ENCODE peak calls at places on chromosomes 13 and 19, in five cellular contexts. One of them, this sample, is unnamed.

GRCh38 chr13:66665991-66666390 is 564.1 kb downstream of the PCDH9 start:
- DNase-seq in activated gamma-delta T cell treated with Interleukin-2 at 50 U/mL for 16 hours: no peak
- DNase-seq in foreskin keratinocyte: peak; percentile 23
- DNase-seq in stimulated activated CD4-positive, alpha-beta T cell treated with anti-CD3 and anti-CD28 coated beads, Interleukin-15, amount 100 ng/mL, for 1 hour: no peak
- DNase-seq in C1 segment of cervical spinal cord: peak; percentile 95
- DNase-seq in this sample: no peak

GRCh38 chr13:85864963-85865530 is 65.8 kb upstream of the SLITRK6 start:
- DNase-seq in C1 segment of cervical spinal cord: no peak
- DNase-seq in stimulated activated CD4-positive, alpha-beta T cell treated with anti-CD3 and anti-CD28 coated beads, Interleukin-15, amount 100 ng/mL, for 1 hour: no peak
- DNase-seq in foreskin keratinocyte: peak; percentile 29
- DNase-seq in activated gamma-delta T cell treated with Interleukin-2 at 50 U/mL for 16 hours: no peak
- DNase-seq in this sample: no peak

GRCh38 chr19:2917275-2918184 is 16.8 kb downstream of the ZNF57 start:
- DNase-seq in foreskin keratinocyte: no peak
- DNase-seq in C1 segment of cervical spinal cord: no peak
- DNase-seq in stimulated activated CD4-positive, alpha-beta T cell treated with anti-CD3 and anti-CD28 coated beads, Interleukin-15, amount 100 ng/mL, for 1 hour: no peak
- DNase-seq in activated gamma-delta T cell treated with Interleukin-2 at 50 U/mL for 16 hours: no peak
- DNase-seq in this sample: no peak

GRCh38 chr13:71304861-71305260 is 562.1 kb downstream of the DACH1 start:
- DNase-seq in activated gamma-delta T cell treated with Interleukin-2 at 50 U/mL for 16 hours: no peak
- DNase-seq in foreskin keratinocyte: no peak
- DNase-seq in stimulated activated CD4-positive, alpha-beta T cell treated with anti-CD3 and anti-CD28 coated beads, Interleukin-15, amount 100 ng/mL, for 1 hour: no peak
- DNase-seq in C1 segment of cervical spinal cord: no peak
- DNase-seq in this sample: no peak

GRCh38 chr19:23075031-23075733 is 41.6 kb upstream of the ZNF730 start:
- DNase-seq in activated gamma-delta T cell treated with Interleukin-2 at 50 U/mL for 16 hours: no peak
- DNase-seq in foreskin keratinocyte: peak; percentile 29
- DNase-seq in stimulated activated CD4-positive, alpha-beta T cell treated with anti-CD3 and anti-CD28 coated beads, Interleukin-15, amount 100 ng/mL, for 1 hour: no peak
- DNase-seq in C1 segment of cervical spinal cord: no peak
- DNase-seq in this sample: no peak

GRCh38 chr19:6730941-6731670 is 6.3 kb downstream of the GPR108 start:
- DNase-seq in stimulated activated CD4-positive, alpha-beta T cell treated with anti-CD3 and anti-CD28 coated beads, Interleukin-15, amount 100 ng/mL, for 1 hour: no peak
- DNase-seq in activated gamma-delta T cell treated with Interleukin-2 at 50 U/mL for 16 hours: no peak
- DNase-seq in foreskin keratinocyte: no peak
- DNase-seq in C1 segment of cervical spinal cord: no peak
- DNase-seq in this sample: no peak

GRCh38 chr19:31289381-31289880 is 59.8 kb downstream of the TSHZ3 start:
- DNase-seq in foreskin keratinocyte: no peak
- DNase-seq in stimulated activated CD4-positive, alpha-beta T cell treated with anti-CD3 and anti-CD28 coated beads, Interleukin-15, amount 100 ng/mL, for 1 hour: no peak
- DNase-seq in activated gamma-delta T cell treated with Interleukin-2 at 50 U/mL for 16 hours: no peak
- DNase-seq in C1 segment of cervical spinal cord: no peak
- DNase-seq in this sample: no peak

GRCh38 chr19:29690842-29691241 is 24.2 kb downstream of the C19orf12 start:
- DNase-seq in activated gamma-delta T cell treated with Interleukin-2 at 50 U/mL for 16 hours: peak; percentile 55
- DNase-seq in stimulated activated CD4-positive, alpha-beta T cell treated with anti-CD3 and anti-CD28 coated beads, Interleukin-15, amount 100 ng/mL, for 1 hour: no peak
- DNase-seq in C1 segment of cervical spinal cord: no peak
- DNase-seq in foreskin keratinocyte: no peak
- DNase-seq in this sample: peak; percentile 63

GRCh38 chr19:16088985-16089846 is 12.9 kb downstream of the TPM4 start:
- DNase-seq in stimulated activated CD4-positive, alpha-beta T cell treated with anti-CD3 and anti-CD28 coated beads, Interleukin-15, amount 100 ng/mL, for 1 hour: no peak
- DNase-seq in C1 segment of cervical spinal cord: no peak
- DNase-seq in activated gamma-delta T cell treated with Interleukin-2 at 50 U/mL for 16 hours: no peak
- DNase-seq in foreskin keratinocyte: no peak
- DNase-seq in this sample: no peak

GRCh38 chr19:42208612-42209011 is 8.9 kb downstream of the DEDD2 start:
- DNase-seq in C1 segment of cervical spinal cord: no peak
- DNase-seq in foreskin keratinocyte: no peak
- DNase-seq in stimulated activated CD4-positive, alpha-beta T cell treated with anti-CD3 and anti-CD28 coated beads, Interleukin-15, amount 100 ng/mL, for 1 hour: no peak
- DNase-seq in activated gamma-delta T cell treated with Interleukin-2 at 50 U/mL for 16 hours: no peak
- DNase-seq in this sample: no peak

GRCh38 chr13:34555988-34556387 is 386.1 kb upstream of the NBEA start:
- DNase-seq in foreskin keratinocyte: no peak
- DNase-seq in stimulated activated CD4-positive, alpha-beta T cell treated with anti-CD3 and anti-CD28 coated beads, Interleukin-15, amount 100 ng/mL, for 1 hour: no peak
- DNase-seq in activated gamma-delta T cell treated with Interleukin-2 at 50 U/mL for 16 hours: no peak
- DNase-seq in C1 segment of cervical spinal cord: no peak
- DNase-seq in this sample: no peak

GRCh38 chr19:38692458-38693379 is 45.3 kb downstream of the ACTN4 start:
- DNase-seq in stimulated activated CD4-positive, alpha-beta T cell treated with anti-CD3 and anti-CD28 coated beads, Interleukin-15, amount 100 ng/mL, for 1 hour: no peak
- DNase-seq in C1 segment of cervical spinal cord: no peak
- DNase-seq in activated gamma-delta T cell treated with Interleukin-2 at 50 U/mL for 16 hours: no peak
- DNase-seq in foreskin keratinocyte: no peak
- DNase-seq in this sample: no peak

GRCh38 chr19:54364775-54365257 is at the start of gene LAIR1:
- DNase-seq in foreskin keratinocyte: no peak
- DNase-seq in stimulated activated CD4-positive, alpha-beta T cell treated with anti-CD3 and anti-CD28 coated beads, Interleukin-15, amount 100 ng/mL, for 1 hour: peak; percentile 40
- DNase-seq in C1 segment of cervical spinal cord: no peak
- DNase-seq in activated gamma-delta T cell treated with Interleukin-2 at 50 U/mL for 16 hours: peak; percentile 60
- DNase-seq in this sample: no peak

GRCh38 chr19:3851254-3852176 is 17.3 kb downstream of the ZFR2 start:
- DNase-seq in C1 segment of cervical spinal cord: no peak
- DNase-seq in stimulated activated CD4-positive, alpha-beta T cell treated with anti-CD3 and anti-CD28 coated beads, Interleukin-15, amount 100 ng/mL, for 1 hour: no peak
- DNase-seq in foreskin keratinocyte: no peak
- DNase-seq in activated gamma-delta T cell treated with Interleukin-2 at 50 U/mL for 16 hours: no peak
- DNase-seq in this sample: no peak

GRCh38 chr19:2695288-2695866 is 7.1 kb downstream of the GNG7 start:
- DNase-seq in activated gamma-delta T cell treated with Interleukin-2 at 50 U/mL for 16 hours: no peak
- DNase-seq in foreskin keratinocyte: no peak
- DNase-seq in C1 segment of cervical spinal cord: peak; percentile 56
- DNase-seq in stimulated activated CD4-positive, alpha-beta T cell treated with anti-CD3 and anti-CD28 coated beads, Interleukin-15, amount 100 ng/mL, for 1 hour: no peak
- DNase-seq in this sample: no peak

GRCh38 chr19:32318884-32319520 is 26.4 kb upstream of the ZNF507 start:
- DNase-seq in stimulated activated CD4-positive, alpha-beta T cell treated with anti-CD3 and anti-CD28 coated beads, Interleukin-15, amount 100 ng/mL, for 1 hour: no peak
- DNase-seq in C1 segment of cervical spinal cord: no peak
- DNase-seq in activated gamma-delta T cell treated with Interleukin-2 at 50 U/mL for 16 hours: no peak
- DNase-seq in foreskin keratinocyte: no peak
- DNase-seq in this sample: peak; percentile 45

GRCh38 chr19:8336072-8336569 is 6.9 kb downstream of the KANK3 start:
- DNase-seq in activated gamma-delta T cell treated with Interleukin-2 at 50 U/mL for 16 hours: no peak
- DNase-seq in stimulated activated CD4-positive, alpha-beta T cell treated with anti-CD3 and anti-CD28 coated beads, Interleukin-15, amount 100 ng/mL, for 1 hour: no peak
- DNase-seq in foreskin keratinocyte: no peak
- DNase-seq in C1 segment of cervical spinal cord: no peak
- DNase-seq in this sample: no peak

GRCh38 chr13:24392972-24393371 is 83.6 kb downstream of the C1QTNF9 start:
- DNase-seq in activated gamma-delta T cell treated with Interleukin-2 at 50 U/mL for 16 hours: no peak
- DNase-seq in C1 segment of cervical spinal cord: no peak
- DNase-seq in foreskin keratinocyte: no peak
- DNase-seq in stimulated activated CD4-positive, alpha-beta T cell treated with anti-CD3 and anti-CD28 coated beads, Interleukin-15, amount 100 ng/mL, for 1 hour: no peak
- DNase-seq in this sample: no peak

GRCh38 chr19:45154064-45154827 is 6.5 kb downstream of the NKPD1 start:
- DNase-seq in activated gamma-delta T cell treated with Interleukin-2 at 50 U/mL for 16 hours: no peak
- DNase-seq in stimulated activated CD4-positive, alpha-beta T cell treated with anti-CD3 and anti-CD28 coated beads, Interleukin-15, amount 100 ng/mL, for 1 hour: no peak
- DNase-seq in foreskin keratinocyte: no peak
- DNase-seq in C1 segment of cervical spinal cord: no peak
- DNase-seq in this sample: peak; percentile 53

GRCh38 chr19:8552810-8553209 is 24.4 kb downstream of the MYO1F start:
- DNase-seq in C1 segment of cervical spinal cord: no peak
- DNase-seq in foreskin keratinocyte: peak; percentile 22
- DNase-seq in stimulated activated CD4-positive, alpha-beta T cell treated with anti-CD3 and anti-CD28 coated beads, Interleukin-15, amount 100 ng/mL, for 1 hour: no peak
- DNase-seq in activated gamma-delta T cell treated with Interleukin-2 at 50 U/mL for 16 hours: no peak
- DNase-seq in this sample: peak; percentile 42

GRCh38 chr19:13880059-13880672 is 3.2 kb downstream of the NANOS3 start:
- DNase-seq in stimulated activated CD4-positive, alpha-beta T cell treated with anti-CD3 and anti-CD28 coated beads, Interleukin-15, amount 100 ng/mL, for 1 hour: peak; percentile 97
- DNase-seq in C1 segment of cervical spinal cord: peak; percentile 89
- DNase-seq in activated gamma-delta T cell treated with Interleukin-2 at 50 U/mL for 16 hours: peak; percentile 98
- DNase-seq in foreskin keratinocyte: peak; percentile 66
- DNase-seq in this sample: peak; percentile 90

GRCh38 chr19:33005440-33005839 is 33.4 kb downstream of the FAAP24 start:
- DNase-seq in C1 segment of cervical spinal cord: no peak
- DNase-seq in foreskin keratinocyte: no peak
- DNase-seq in activated gamma-delta T cell treated with Interleukin-2 at 50 U/mL for 16 hours: no peak
- DNase-seq in stimulated activated CD4-positive, alpha-beta T cell treated with anti-CD3 and anti-CD28 coated beads, Interleukin-15, amount 100 ng/mL, for 1 hour: no peak
- DNase-seq in this sample: no peak

GRCh38 chr13:112887151-112887550 is 81.9 kb upstream of the MCF2L start:
- DNase-seq in foreskin keratinocyte: no peak
- DNase-seq in C1 segment of cervical spinal cord: no peak
- DNase-seq in activated gamma-delta T cell treated with Interleukin-2 at 50 U/mL for 16 hours: no peak
- DNase-seq in stimulated activated CD4-positive, alpha-beta T cell treated with anti-CD3 and anti-CD28 coated beads, Interleukin-15, amount 100 ng/mL, for 1 hour: no peak
- DNase-seq in this sample: no peak

GRCh38 chr13:18948664-18949488 is 232.7 kb downstream of the TUBA3C start:
- DNase-seq in activated gamma-delta T cell treated with Interleukin-2 at 50 U/mL for 16 hours: no peak
- DNase-seq in C1 segment of cervical spinal cord: no peak
- DNase-seq in stimulated activated CD4-positive, alpha-beta T cell treated with anti-CD3 and anti-CD28 coated beads, Interleukin-15, amount 100 ng/mL, for 1 hour: no peak
- DNase-seq in foreskin keratinocyte: no peak
- DNase-seq in this sample: no peak

GRCh38 chr13:69389899-69390298 is 717.7 kb upstream of the ATXN8OS start:
- DNase-seq in activated gamma-delta T cell treated with Interleukin-2 at 50 U/mL for 16 hours: no peak
- DNase-seq in C1 segment of cervical spinal cord: no peak
- DNase-seq in stimulated activated CD4-positive, alpha-beta T cell treated with anti-CD3 and anti-CD28 coated beads, Interleukin-15, amount 100 ng/mL, for 1 hour: no peak
- DNase-seq in foreskin keratinocyte: no peak
- DNase-seq in this sample: no peak

GRCh38 chr13:112655898-112656297 is 33.9 kb upstream of the ATP11A start:
- DNase-seq in C1 segment of cervical spinal cord: no peak
- DNase-seq in foreskin keratinocyte: no peak
- DNase-seq in activated gamma-delta T cell treated with Interleukin-2 at 50 U/mL for 16 hours: no peak
- DNase-seq in stimulated activated CD4-positive, alpha-beta T cell treated with anti-CD3 and anti-CD28 coated beads, Interleukin-15, amount 100 ng/mL, for 1 hour: no peak
- DNase-seq in this sample: no peak